ENCODE peak calls at places on chromosome 7, in ten cellular contexts. W is neuronal stem cell; V is stimulated activated CD8-positive, alpha-beta memory T cell treated with anti-CD3 and anti-CD28 coated beads, Interleukin-7, amount 100 ng/mL, for 24 hours; M is tibial nerve; K is NCI-H2029; Z is T-cell; I is activated T-cell treated with anti-CD3 and anti-CD28 coated beads for 48 hours; P is HTR-8/SVneo; S is NCI-H2081; B is Peyer's patch. U is an unnamed sample.

GRCh38 chr7:146937836-146938235 is 821.2 kb downstream of the CNTNAP2 start:
- DNase-seq in Z (no peak), I (no peak), S (no peak), P (no peak), W (no peak), M (no peak), K (no peak), B (no peak), V (no peak), U (no peak)

GRCh38 chr7:105838273-105839141 is 37.9 kb downstream of the ATXN7L1 start:
- DNase-seq in K (peak), I (no peak), M (peak), V (no peak), W (no peak), P (no peak), Z (no peak), B (peak), S (peak), U (no peak)

GRCh38 chr7:133950856-133951255 is 176.3 kb upstream of the LRGUK start:
- DNase-seq in Z (no peak), B (no peak), W (no peak), I (no peak), P (no peak), S (no peak), M (no peak), K (no peak), V (no peak), U (no peak)

GRCh38 chr7:108569381-108570145 is at the start of the genes DNAJB9 and THAP5:
- DNase-seq in M (peak), W (peak), I (peak), Z (peak), V (peak), K (peak), P (peak), S (peak), B (peak), U (peak)

GRCh38 chr7:87507446-87507845 is 32.0 kb upstream of the ABCB4 start:
- DNase-seq in I (no peak), V (no peak), W (no peak), K (peak), Z (no peak), S (no peak), B (no peak), P (no peak), M (no peak), U (no peak)

GRCh38 chr7:131226116-131226562 is 101.5 kb upstream of the MKLN1 start:
- DNase-seq in K (no peak), S (no peak), Z (no peak), B (no peak), V (no peak), P (no peak), W (no peak), M (no peak), I (no peak), U (no peak)

GRCh38 chr7:102318482-102318971 is 31.9 kb downstream of the SH2B2 start:
- DNase-seq in Z (no peak), I (no peak), B (peak), K (peak), W (no peak), S (peak), P (no peak), M (no peak), V (no peak), U (no peak)

GRCh38 chr7:149787428-149788299 is 14.3 kb upstream of the ZNF467 start:
- DNase-seq in B (no peak), P (no peak), K (no peak), M (no peak), I (no peak), Z (no peak), S (peak), W (no peak), V (no peak), U (no peak)

GRCh38 chr7:48084727-48085432 is 4.2 kb upstream of the UPP1 start:
- DNase-seq in K (no peak), B (no peak), S (no peak), P (peak), I (peak), M (peak), Z (peak), W (no peak), V (no peak), U (peak)

GRCh38 chr7:96921231-96921630 is 84.1 kb upstream of the DLX6 start:
- DNase-seq in B (no peak), W (no peak), M (no peak), K (peak), Z (no peak), S (no peak), I (no peak), P (no peak), V (no peak), U (no peak)

GRCh38 chr7:17183630-17184328 is 114.7 kb upstream of the AHR start:
- DNase-seq in S (no peak), M (no peak), I (no peak), P (no peak), K (no peak), V (no peak), W (no peak), Z (no peak), B (no peak), U (no peak)

GRCh38 chr7:141593134-141593533 is 41.9 kb downstream of the AGK start:
- DNase-seq in B (no peak), S (no peak), V (no peak), M (no peak), I (no peak), K (no peak), P (no peak), Z (no peak), W (no peak), U (no peak)

GRCh38 chr7:99791021-99791420 is 7.0 kb upstream of the CYP3A4 start:
- DNase-seq in V (no peak), I (no peak), M (no peak), B (no peak), K (no peak), W (no peak), S (no peak), Z (no peak), P (no peak), U (no peak)

GRCh38 chr7:53446170-53446569 is 410.7 kb downstream of the POM121L12 start:
- DNase-seq in V (no peak), S (no peak), K (no peak), Z (no peak), P (no peak), M (no peak), B (no peak), I (no peak), W (no peak), U (no peak)

GRCh38 chr7:100544949-100545635 is 6.1 kb downstream of the AGFG2 start:
- DNase-seq in P (no peak), S (no peak), B (no peak), V (no peak), M (no peak), I (no peak), Z (no peak), K (peak), W (no peak), U (no peak)